ENCODE peak calls at places on chromosomes 16 and 17, in six cellular contexts. One of them, this sample, is unnamed.
A peak's percentile ranks its signal among the peaks of the same experiment; 100 is the strongest.

GRCh38 chr17:27646232-27646631 is 15.2 kb downstream of the LGALS9 start:
- DNase-seq in GM23338: no peak
- DNase-seq in sigmoid colon: no peak
- DNase-seq in vagina: no peak
- DNase-seq in suprapubic skin: no peak
- DNase-seq in prostate gland: no peak
- DNase-seq in this sample: no peak

GRCh38 chr16:1790611-1791255 is 2.8 kb downstream of the IGFALS start:
- DNase-seq in vagina: no peak
- DNase-seq in prostate gland: peak; percentile 3
- DNase-seq in sigmoid colon: no peak
- DNase-seq in suprapubic skin: peak; percentile 60
- DNase-seq in GM23338: no peak
- DNase-seq in this sample: no peak

GRCh38 chr16:81450783-81451491 is 6.3 kb downstream of the CMIP start:
- DNase-seq in sigmoid colon: no peak
- DNase-seq in suprapubic skin: no peak
- DNase-seq in vagina: no peak
- DNase-seq in GM23338: no peak
- DNase-seq in prostate gland: no peak
- DNase-seq in this sample: no peak

GRCh38 chr17:38600906-38601305 is 4.8 kb downstream of the SRCIN1 start:
- DNase-seq in suprapubic skin: no peak
- DNase-seq in prostate gland: no peak
- DNase-seq in vagina: no peak
- DNase-seq in sigmoid colon: no peak
- DNase-seq in GM23338: peak; percentile 82
- DNase-seq in this sample: no peak

GRCh38 chr16:50708373-50709060 is 15.1 kb downstream of the NOD2 start:
- DNase-seq in suprapubic skin: no peak
- DNase-seq in vagina: no peak
- DNase-seq in sigmoid colon: no peak
- DNase-seq in GM23338: no peak
- DNase-seq in prostate gland: no peak
- DNase-seq in this sample: no peak

GRCh38 chr16:86660623-86661022 is 82.3 kb downstream of the FOXL1 start:
- DNase-seq in GM23338: no peak
- DNase-seq in suprapubic skin: no peak
- DNase-seq in prostate gland: no peak
- DNase-seq in sigmoid colon: no peak
- DNase-seq in vagina: no peak
- DNase-seq in this sample: no peak

GRCh38 chr17:53129863-53130262 is 692.9 kb upstream of the KIF2B start:
- DNase-seq in vagina: no peak
- DNase-seq in GM23338: no peak
- DNase-seq in prostate gland: no peak
- DNase-seq in sigmoid colon: no peak
- DNase-seq in suprapubic skin: no peak
- DNase-seq in this sample: no peak

GRCh38 chr17:77383613-77384608 is 243.1 kb downstream of the SEC14L1 start:
- DNase-seq in sigmoid colon: peak; percentile 79
- DNase-seq in prostate gland: peak; percentile 46
- DNase-seq in vagina: no peak
- DNase-seq in GM23338: no peak
- DNase-seq in suprapubic skin: no peak
- DNase-seq in this sample: no peak

GRCh38 chr17:46108550-46109110 is 84.6 kb downstream of the KANSL1 start:
- DNase-seq in GM23338: no peak
- DNase-seq in prostate gland: no peak
- DNase-seq in suprapubic skin: no peak
- DNase-seq in vagina: no peak
- DNase-seq in sigmoid colon: no peak
- DNase-seq in this sample: no peak

GRCh38 chr17:3835410-3836229 is 10.4 kb downstream of the NCBP3 start:
- DNase-seq in prostate gland: no peak
- DNase-seq in GM23338: no peak
- DNase-seq in sigmoid colon: no peak
- DNase-seq in vagina: no peak
- DNase-seq in suprapubic skin: no peak
- DNase-seq in this sample: no peak

GRCh38 chr16:2060346-2060745 is 12.6 kb downstream of the TSC2 start:
- DNase-seq in GM23338: no peak
- DNase-seq in suprapubic skin: no peak
- DNase-seq in vagina: no peak
- DNase-seq in sigmoid colon: no peak
- DNase-seq in prostate gland: no peak
- DNase-seq in this sample: no peak

GRCh38 chr17:15377200-15377599 is 35.8 kb upstream of the TEKT3 start:
- DNase-seq in sigmoid colon: no peak
- DNase-seq in suprapubic skin: no peak
- DNase-seq in prostate gland: no peak
- DNase-seq in GM23338: no peak
- DNase-seq in vagina: no peak
- DNase-seq in this sample: no peak

GRCh38 chr17:76268991-76269981 is 4.1 kb downstream of the UBALD2 start:
- DNase-seq in GM23338: peak; percentile 53
- DNase-seq in vagina: no peak
- DNase-seq in suprapubic skin: no peak
- DNase-seq in sigmoid colon: no peak
- DNase-seq in prostate gland: no peak
- DNase-seq in this sample: no peak

GRCh38 chr17:79951361-79952264 is 84.1 kb downstream of the TBC1D16 start:
- DNase-seq in sigmoid colon: peak; percentile 75
- DNase-seq in vagina: no peak
- DNase-seq in GM23338: no peak
- DNase-seq in prostate gland: peak; percentile 78
- DNase-seq in suprapubic skin: peak; percentile 62
- DNase-seq in this sample: no peak

GRCh38 chr17:17706140-17707060 is 25.1 kb downstream of the RAI1 start:
- DNase-seq in GM23338: no peak
- DNase-seq in sigmoid colon: no peak
- DNase-seq in prostate gland: no peak
- DNase-seq in vagina: no peak
- DNase-seq in suprapubic skin: no peak
- DNase-seq in this sample: no peak

GRCh38 chr16:81385031-81385756 is 59.4 kb upstream of the CMIP start:
- DNase-seq in sigmoid colon: no peak
- DNase-seq in suprapubic skin: no peak
- DNase-seq in prostate gland: no peak
- DNase-seq in vagina: no peak
- DNase-seq in GM23338: no peak
- DNase-seq in this sample: no peak

GRCh38 chr17:17359271-17359670 is 56.1 kb downstream of the NT5M start:
- DNase-seq in prostate gland: no peak
- DNase-seq in suprapubic skin: no peak
- DNase-seq in GM23338: no peak
- DNase-seq in vagina: no peak
- DNase-seq in sigmoid colon: no peak
- DNase-seq in this sample: no peak

GRCh38 chr17:67125417-67125816 is 81.1 kb downstream of the CACNG1 start:
- DNase-seq in prostate gland: no peak
- DNase-seq in vagina: no peak
- DNase-seq in sigmoid colon: no peak
- DNase-seq in suprapubic skin: no peak
- DNase-seq in GM23338: no peak
- DNase-seq in this sample: no peak

GRCh38 chr17:29069526-29070041 is 26.6 kb downstream of the PIPOX start:
- DNase-seq in sigmoid colon: no peak
- DNase-seq in GM23338: peak; percentile 86
- DNase-seq in prostate gland: no peak
- DNase-seq in vagina: no peak
- DNase-seq in suprapubic skin: no peak
- DNase-seq in this sample: no peak
- TF ChIP-seq POLR2AphosphoS5 in sigmoid colon: no peak
- TF ChIP-seq POLR2AphosphoS5 in GM23338: no peak
- TF ChIP-seq POLR2AphosphoS5 in prostate gland: no peak
- TF ChIP-seq POLR2AphosphoS5 in vagina: no peak
- TF ChIP-seq POLR2AphosphoS5 in suprapubic skin: no peak
- TF ChIP-seq POLR2AphosphoS5 in this sample: no peak

GRCh38 chr17:72008236-72008874 is 112.5 kb upstream of the SOX9 start:
- DNase-seq in GM23338: no peak
- DNase-seq in sigmoid colon: no peak
- DNase-seq in suprapubic skin: no peak
- DNase-seq in vagina: no peak
- DNase-seq in prostate gland: no peak
- DNase-seq in this sample: no peak
- TF ChIP-seq POLR2AphosphoS5 in GM23338: no peak
- TF ChIP-seq POLR2AphosphoS5 in sigmoid colon: no peak
- TF ChIP-seq POLR2AphosphoS5 in suprapubic skin: no peak
- TF ChIP-seq POLR2AphosphoS5 in vagina: no peak
- TF ChIP-seq POLR2AphosphoS5 in prostate gland: no peak
- TF ChIP-seq POLR2AphosphoS5 in this sample: no peak

DNA sequence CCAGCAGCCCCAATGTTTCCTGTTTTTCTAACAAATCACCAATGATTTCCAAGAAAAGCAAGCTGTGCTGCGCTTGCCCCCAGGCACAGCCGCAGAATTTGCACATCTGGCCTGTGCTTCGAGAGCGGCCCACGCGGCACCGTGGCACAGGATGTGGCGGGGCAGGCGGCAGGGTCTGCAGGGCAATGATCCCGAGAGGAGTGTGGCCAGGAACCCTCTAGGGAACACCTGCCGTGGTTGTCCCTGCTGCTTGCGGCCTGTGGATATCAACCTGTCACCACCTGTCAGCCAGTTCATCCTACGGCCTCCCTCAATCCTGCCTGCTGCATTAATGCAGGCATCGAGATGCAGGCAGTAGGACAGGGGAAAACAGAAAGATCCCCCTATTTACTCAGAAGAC is 24.0 kb downstream of the PIK3R5 start:
- DNase-seq in suprapubic skin: peak; percentile 55
- DNase-seq in GM23338: no peak
- DNase-seq in prostate gland: no peak
- DNase-seq in sigmoid colon: no peak
- DNase-seq in vagina: no peak
- DNase-seq in this sample: no peak
- TF ChIP-seq POLR2AphosphoS5 in suprapubic skin: no peak
- TF ChIP-seq POLR2AphosphoS5 in GM23338: no peak
- TF ChIP-seq POLR2AphosphoS5 in prostate gland: no peak
- TF ChIP-seq POLR2AphosphoS5 in sigmoid colon: no peak
- TF ChIP-seq POLR2AphosphoS5 in vagina: peak; percentile 53
- TF ChIP-seq POLR2AphosphoS5 in this sample: no peak

DNA sequence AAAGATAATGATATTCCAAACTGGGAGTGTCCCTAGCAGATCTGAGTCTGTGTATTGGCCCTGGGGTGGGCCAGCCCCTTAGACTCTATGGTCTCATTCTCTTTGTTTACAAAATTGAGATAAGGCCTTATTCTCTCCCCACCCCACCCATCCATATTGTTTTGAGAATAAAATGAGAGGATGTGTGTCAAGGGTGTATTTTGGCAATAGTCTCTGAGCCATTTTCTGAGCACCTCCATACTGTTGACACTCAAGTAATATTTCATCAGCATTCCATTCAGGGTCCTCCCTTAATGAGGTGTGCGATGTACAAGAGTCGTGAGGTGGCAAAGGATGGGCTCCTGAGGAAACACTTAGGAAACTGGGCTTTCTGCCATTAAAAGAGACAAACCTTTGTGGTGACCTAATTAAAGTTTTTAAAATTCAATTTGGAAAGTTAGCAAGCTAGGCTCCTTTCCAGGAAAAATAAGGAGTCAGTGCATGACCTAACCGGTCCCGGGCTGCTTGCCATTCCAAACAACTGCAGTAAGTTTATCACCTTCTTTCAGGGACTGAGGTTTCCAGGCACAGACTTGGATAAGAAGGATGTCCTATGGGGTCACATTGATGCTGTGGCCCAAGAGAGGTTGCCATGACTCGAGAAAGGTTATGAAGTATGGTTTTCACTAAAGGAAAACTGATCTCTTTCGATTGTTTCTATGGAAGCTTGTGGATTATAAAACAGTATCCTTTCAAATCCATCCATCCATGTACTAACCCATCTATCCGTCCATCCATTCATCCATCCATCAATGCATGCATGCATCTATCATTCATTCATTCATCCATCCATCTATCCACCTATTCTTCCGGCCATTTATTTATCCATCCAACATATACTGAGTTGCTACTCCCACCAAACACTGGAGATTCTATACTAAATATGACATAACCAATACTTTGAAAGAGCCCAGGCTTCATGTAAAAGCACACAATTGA is 443.3 kb downstream of the UTP18 start:
- DNase-seq in sigmoid colon: no peak
- DNase-seq in GM23338: no peak
- DNase-seq in prostate gland: peak; percentile 69
- DNase-seq in vagina: no peak
- DNase-seq in suprapubic skin: peak; percentile 62
- DNase-seq in this sample: no peak
- TF ChIP-seq POLR2AphosphoS5 in sigmoid colon: no peak
- TF ChIP-seq POLR2AphosphoS5 in GM23338: no peak
- TF ChIP-seq POLR2AphosphoS5 in prostate gland: peak; percentile 78
- TF ChIP-seq POLR2AphosphoS5 in vagina: no peak
- TF ChIP-seq POLR2AphosphoS5 in suprapubic skin: no peak
- TF ChIP-seq POLR2AphosphoS5 in this sample: peak; percentile 32

GRCh38 chr17:29588561-29589411 is 662 bp downstream of the GIT1 start:
- DNase-seq in prostate gland: no peak
- DNase-seq in GM23338: peak; percentile 63
- DNase-seq in suprapubic skin: no peak
- DNase-seq in vagina: no peak
- DNase-seq in sigmoid colon: no peak
- DNase-seq in this sample: no peak
- TF ChIP-seq POLR2AphosphoS5 in prostate gland: no peak
- TF ChIP-seq POLR2AphosphoS5 in GM23338: no peak
- TF ChIP-seq POLR2AphosphoS5 in suprapubic skin: no peak
- TF ChIP-seq POLR2AphosphoS5 in vagina: peak; percentile 23
- TF ChIP-seq POLR2AphosphoS5 in sigmoid colon: no peak
- TF ChIP-seq POLR2AphosphoS5 in this sample: no peak

GRCh38 chr17:12421077-12421476 is 244.6 kb upstream of the MYOCD start:
- DNase-seq in GM23338: no peak
- DNase-seq in sigmoid colon: no peak
- DNase-seq in vagina: no peak
- DNase-seq in suprapubic skin: no peak
- DNase-seq in prostate gland: no peak
- DNase-seq in this sample: no peak

GRCh38 chr17:12421646-12422306 is 243.9 kb upstream of the MYOCD start:
- DNase-seq in suprapubic skin: no peak
- DNase-seq in vagina: no peak
- DNase-seq in prostate gland: no peak
- DNase-seq in GM23338: no peak
- DNase-seq in sigmoid colon: no peak
- DNase-seq in this sample: peak; percentile 90

DNA sequence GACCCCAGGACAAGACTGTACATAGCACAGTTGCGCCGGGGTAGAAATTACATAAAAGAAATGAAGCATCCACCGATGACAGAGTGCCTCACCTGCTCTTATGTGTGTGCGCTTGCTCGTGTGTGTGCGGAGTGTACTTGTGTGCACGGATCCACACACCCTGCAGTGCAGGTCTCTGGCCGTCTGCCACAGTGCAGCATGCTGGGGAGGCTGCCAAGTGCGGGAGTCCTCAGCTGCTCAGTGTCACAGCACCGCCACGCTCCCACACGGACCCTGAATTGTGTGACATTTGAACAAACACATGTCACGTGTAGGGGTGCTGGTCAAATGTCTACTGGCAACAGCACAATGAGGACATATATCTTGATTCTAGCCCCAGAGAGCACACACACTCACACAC is 243.1 kb upstream of the MYOCD start:
- DNase-seq in sigmoid colon: peak; percentile 90
- DNase-seq in GM23338: no peak
- DNase-seq in prostate gland: peak; percentile 58
- DNase-seq in vagina: no peak
- DNase-seq in suprapubic skin: no peak
- DNase-seq in this sample: peak; percentile 66
- TF ChIP-seq POLR2AphosphoS5 in sigmoid colon: peak; percentile 19
- TF ChIP-seq POLR2AphosphoS5 in GM23338: no peak
- TF ChIP-seq POLR2AphosphoS5 in prostate gland: no peak
- TF ChIP-seq POLR2AphosphoS5 in vagina: no peak
- TF ChIP-seq POLR2AphosphoS5 in suprapubic skin: no peak
- TF ChIP-seq POLR2AphosphoS5 in this sample: no peak

This sample was measured in esophagus muscularis mucosa.